ENCODE peak calls at places on chromosomes 2 and 18, in seven cellular contexts. R is aorta; D is gastrocnemius medialis; U is pancreas; E is IMR-90; F is naive thymus-derived CD4-positive, alpha-beta T cell; L is PC-3. X is an unnamed sample. For H3K4me1 and H3K27me3, the result is how much of the 10 kb centered on the place peaks cover.

GRCh38 chr2:131005229-131005935 is 87.9 kb downstream of the FAM168B start:
- DNase-seq in R (no peak), D (no peak), U (no peak), E (no peak), F (no peak), L (no peak), X (no peak)

GRCh38 chr2:18119883-18120282 is 241.4 kb downstream of the KCNS3 start:
- DNase-seq in R (peak), D (peak), U (peak), E (peak), F (no peak), L (no peak), X (peak)

GRCh38 chr18:7524786-7525185 is 42.3 kb upstream of the PTPRM start:
- DNase-seq in R (no peak), D (no peak), U (no peak), E (no peak), F (no peak), L (no peak), X (no peak)

GRCh38 chr18:32956591-32957310 is 183.9 kb upstream of the KLHL14 start:
- DNase-seq in R (no peak), D (no peak), U (no peak), E (peak), F (no peak), L (no peak), X (peak)

GRCh38 chr2:55364189-55365055 is 55.2 kb downstream of the CCDC88A start:
- DNase-seq in R (no peak), D (peak), U (peak), E (peak), F (no peak), L (peak), X (peak)

GRCh38 chr2:104371084-104371483 is 482.8 kb upstream of the POU3F3 start:
- DNase-seq in R (no peak), D (no peak), U (no peak), E (no peak), F (no peak), L (no peak), X (no peak)

GRCh38 chr2:46847185-46847710 is 68.4 kb downstream of the MCFD2 start:
- DNase-seq in R (peak), D (peak), U (peak), E (peak), F (no peak), L (peak), X (no peak)

GRCh38 chr18:60466671-60467070 is 94.1 kb upstream of the MC4R start:
- DNase-seq in R (no peak), D (no peak), U (no peak), E (no peak), F (no peak), L (no peak), X (no peak)

GRCh38 chr2:56613917-56614316 is 430.1 kb downstream of the CCDC85A start:
- DNase-seq in R (no peak), D (no peak), U (no peak), E (no peak), F (no peak), L (no peak), X (no peak)

GRCh38 chr2:186460465-186460864 is 25.6 kb upstream of the ZC3H15 start:
- DNase-seq in R (no peak), D (no peak), U (no peak), E (peak), F (peak), L (peak), X (peak)

GRCh38 chr2:238100049-238100820 is at the start of gene ESPNL:
- DNase-seq in R (peak), D (no peak), U (peak), E (no peak), F (no peak), L (peak), X (no peak)

GRCh38 chr2:171149539-171149938 is 11.2 kb downstream of the TLK1 start:
- DNase-seq in R (no peak), D (no peak), U (no peak), E (no peak), F (no peak), L (no peak), X (no peak)

GRCh38 chr2:27792759-27793158 is 21.2 kb downstream of the MRPL33 start:
- DNase-seq in R (no peak), D (no peak), U (no peak), E (peak), F (no peak), L (peak), X (no peak)

GRCh38 chr2:141105763-141106162 is 1025.1 kb downstream of the LRP1B start:
- DNase-seq in R (no peak), D (no peak), U (no peak), E (no peak), F (no peak), L (no peak), X (no peak)

GRCh38 chr2:129428086-129428660 is 551.3 kb upstream of the RAB6C start:
- DNase-seq in R (no peak), D (no peak), U (no peak), E (no peak), F (no peak), L (no peak), X (no peak)

GRCh38 chr18:555705-556402 is 24.3 kb upstream of the CETN1 start:
- DNase-seq in R (no peak), D (no peak), U (no peak), E (no peak), F (no peak), L (no peak), X (no peak)

GRCh38 chr2:96143848-96144480 is 1.3 kb downstream of the DUSP2 start:
- DNase-seq in R (peak), D (no peak), U (no peak), E (no peak), F (peak), L (peak), X (no peak)

GRCh38 chr2:136384541-136385303 is 266.8 kb upstream of the CXCR4 start:
- DNase-seq in R (no peak), D (no peak), U (no peak), E (peak), F (peak), L (peak), X (no peak)

GRCh38 chr18:79388043-79388442 is 7.7 kb upstream of the NFATC1 start:
- DNase-seq in R (no peak), D (peak), U (no peak), E (no peak), F (no peak), L (no peak), X (no peak)

GRCh38 chr2:18829331-18829902 is 240.0 kb upstream of the NT5C1B start:
- DNase-seq in R (no peak), D (no peak), U (no peak), E (peak), F (no peak), L (peak), X (peak)

GRCh38 chr2:239905306-239905705 is 119.8 kb downstream of the NDUFA10 start:
- DNase-seq in R (peak), D (no peak), U (no peak), E (no peak), F (no peak), L (no peak), X (no peak)

GRCh38 chr2:176907341-176907740 is 305.3 kb upstream of the HNRNPA3 start:
- DNase-seq in R (no peak), D (no peak), U (no peak), E (no peak), F (no peak), L (no peak), X (no peak)

GRCh38 chr2:121128741-121129659 is 156.0 kb downstream of the TFCP2L1 start:
- DNase-seq in R (no peak), D (no peak), U (peak), E (no peak), F (no peak), L (peak), X (peak)

GRCh38 chr2:159807183-159808037 is 9.4 kb upstream of the CD302 start:
- DNase-seq in R (no peak), D (no peak), U (no peak), E (peak), F (no peak), L (peak), X (peak)

GRCh38 chr2:105763076-105763475 is 18.4 kb downstream of the NCK2 start:
- DNase-seq in R (no peak), D (no peak), U (no peak), E (no peak), F (no peak), L (no peak), X (no peak)

GRCh38 chr2:214881647-214882205 is 72.2 kb upstream of the BARD1 start:
- DNase-seq in R (no peak), D (no peak), U (no peak), E (no peak), F (no peak), L (no peak), X (no peak)

GRCh38 chr2:16371751-16372150 is 293.9 kb downstream of the CYRIA start:
- DNase-seq in R (no peak), D (no peak), U (no peak), E (no peak), F (no peak), L (no peak), X (no peak)

GRCh38 chr2:203591642-203592041 is 56.5 kb upstream of the RAPH1 start:
- DNase-seq in R (no peak), D (no peak), U (no peak), E (peak), F (no peak), L (no peak), X (no peak)

GRCh38 chr2:230694241-230694640 is 18.4 kb upstream of the CAB39 start:
- DNase-seq in R (no peak), D (no peak), U (no peak), E (no peak), F (no peak), L (peak), X (peak)

GRCh38 chr2:237227190-237227988 is 141.7 kb downstream of the COPS8 start:
- DNase-seq in R (no peak), D (no peak), U (no peak), E (peak), F (no peak), L (peak), X (peak)

GRCh38 chr2:1743396-1744150 is 742 bp downstream of the PXDN start:
- DNase-seq in R (no peak), D (no peak), U (no peak), E (peak), F (no peak), L (peak), X (no peak)

GRCh38 chr2:7007846-7008741 is 90.9 kb downstream of the RNF144A start:
- DNase-seq in R (peak), D (peak), U (peak), E (no peak), F (no peak), L (peak), X (no peak)

GRCh38 chr2:207090389-207090788 is 75.4 kb downstream of the KLF7 start:
- DNase-seq in R (no peak), D (no peak), U (no peak), E (no peak), F (no peak), L (no peak), X (no peak)

GRCh38 chr2:207091175-207091574 is 74.6 kb downstream of the KLF7 start:
- DNase-seq in R (no peak), D (no peak), U (no peak), E (no peak), F (no peak), L (no peak), X (no peak)

GRCh38 chr2:207087046-207087902 is 78.5 kb downstream of the KLF7 start:
- DNase-seq in R (no peak), D (no peak), U (no peak), E (no peak), F (no peak), L (no peak), X (no peak)

GRCh38 chr2:207088276-207088675 is 77.5 kb downstream of the KLF7 start:
- DNase-seq in R (no peak), D (no peak), U (no peak), E (no peak), F (no peak), L (no peak), X (no peak)

GRCh38 chr2:207088839-207089238 is 76.9 kb downstream of the KLF7 start:
- DNase-seq in R (no peak), D (no peak), U (no peak), E (no peak), F (no peak), L (no peak), X (no peak)
- H3K4me1 ChIP-seq in R (under half), D (under half), U (under half), E (under half), F (under half), L (under half), X (under half)

GRCh38 chr2:5690231-5690630 is 2.0 kb upstream of the SOX11 start:
- DNase-seq in R (no peak), D (no peak), U (no peak), E (peak), F (no peak), L (no peak), X (no peak)
- H3K27me3 ChIP-seq in R (under half), D (half or more), U (under half), E (under half), F (under half), L (under half), X (half or more)

DNA sequence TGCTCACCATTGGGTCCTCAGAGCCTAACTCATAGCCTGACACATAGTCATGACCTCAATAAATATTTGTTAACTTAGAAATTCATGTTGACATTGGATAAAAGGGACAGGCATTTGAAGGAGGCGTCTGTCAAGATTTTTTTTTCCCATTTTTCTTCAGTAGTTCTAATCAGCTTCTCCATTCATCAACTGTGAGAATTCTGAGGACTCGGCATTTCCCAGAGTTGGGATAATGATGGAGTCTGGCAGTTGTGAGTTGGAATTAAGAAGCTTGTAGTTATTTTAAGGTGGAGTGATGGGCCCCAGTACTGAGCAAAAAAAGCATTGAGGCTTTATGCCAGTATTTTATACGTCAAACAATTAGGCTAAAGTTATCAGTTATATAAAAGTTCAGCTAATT is 4.6 kb downstream of the SPATS2L start:
- DNase-seq in R (no peak), D (no peak), U (no peak), E (no peak), F (no peak), L (peak), X (no peak)
- H3K4me1 ChIP-seq in R (under half), D (half or more), U (under half), E (under half), F (under half), L (half or more), X (under half)

GRCh38 chr2:190880374-190881073 is at the start of gene GLS:
- DNase-seq in R (peak), D (peak), U (peak), E (peak), F (peak), L (peak), X (peak)

GRCh38 chr2:190871539-190871938 is 9.1 kb upstream of the GLS start:
- DNase-seq in R (no peak), D (no peak), U (no peak), E (no peak), F (no peak), L (no peak), X (no peak)

GRCh38 chr2:190876641-190877040 is 4.0 kb upstream of the GLS start:
- DNase-seq in R (no peak), D (no peak), U (no peak), E (no peak), F (no peak), L (no peak), X (no peak)

GRCh38 chr2:190879474-190880373 is 897 bp upstream of the GLS start:
- DNase-seq in R (no peak), D (no peak), U (no peak), E (no peak), F (no peak), L (no peak), X (no peak)

GRCh38 chr2:190875881-190876280 is 4.7 kb upstream of the GLS start:
- DNase-seq in R (no peak), D (no peak), U (no peak), E (no peak), F (peak), L (no peak), X (no peak)
- H3K27me3 ChIP-seq in R (under half), D (under half), U (under half), E (under half), F (under half), L (under half), X (under half)

GRCh38 chr2:110847651-110848050 is 115.3 kb downstream of the ACOXL start:
- DNase-seq in R (no peak), D (no peak), U (no peak), E (no peak), F (no peak), L (no peak), X (no peak)
- H3K4me1 ChIP-seq in R (under half), D (under half), U (under half), E (under half), F (under half), L (under half), X (under half)

GRCh38 chr2:173354601-173355131 is at the start of gene CDCA7:
- DNase-seq in R (peak), D (peak), U (peak), E (peak), F (peak), L (peak), X (peak)

GRCh38 chr2:173355866-173356508 is 1.3 kb downstream of the CDCA7 start:
- DNase-seq in R (no peak), D (no peak), U (no peak), E (no peak), F (no peak), L (no peak), X (peak)

GRCh38 chr2:173353556-173353955 is 1.1 kb upstream of the CDCA7 start:
- DNase-seq in R (no peak), D (no peak), U (no peak), E (no peak), F (no peak), L (no peak), X (no peak)

GRCh38 chr2:173355132-173355865 is 627 bp downstream of the CDCA7 start:
- DNase-seq in R (peak), D (peak), U (no peak), E (peak), F (no peak), L (peak), X (peak)

DNA sequence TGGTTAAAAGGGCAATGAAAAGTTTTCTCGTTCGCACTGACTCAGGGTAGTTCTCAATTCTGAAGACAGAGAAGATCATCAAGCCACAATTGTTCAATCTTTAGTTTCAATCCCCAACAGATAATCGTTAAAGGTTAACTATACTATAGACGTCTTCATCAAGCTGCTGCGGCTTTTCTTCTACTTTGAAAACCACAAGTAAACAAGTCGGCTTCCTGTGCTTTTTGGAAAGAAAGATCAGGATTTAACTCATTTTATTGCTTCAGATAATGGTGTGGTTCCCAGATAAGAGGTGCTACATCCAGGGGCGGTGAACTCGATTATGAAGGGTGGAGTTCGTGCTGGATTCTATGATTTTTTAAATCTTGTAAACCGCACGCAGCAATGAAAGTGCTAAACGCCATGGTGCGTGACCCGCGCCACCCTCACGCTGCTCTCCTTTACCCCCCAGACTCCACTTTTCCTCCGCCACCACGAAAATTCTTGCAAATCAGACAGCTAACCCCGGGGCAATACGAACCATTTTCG is 535 bp upstream of the CDCA7 start:
- DNase-seq in R (no peak), D (no peak), U (no peak), E (no peak), F (no peak), L (no peak), X (no peak)
- H3K27me3 ChIP-seq in R (under half), D (under half), U (under half), E (under half), F (under half), L (under half), X (under half)